ENCODE peak calls at places on chromosome 21, in four cellular contexts. A, C, F and L are unnamed samples.

GRCh38 chr21:42860345-42860744 is 19.0 kb downstream of the WDR4 start:
- DNase-seq in A (no peak), C (no peak), F (no peak), L (no peak)

GRCh38 chr21:43731891-43732711 is 13.2 kb downstream of the PDXK start:
- DNase-seq in A (no peak), F (no peak), C (no peak), L (peak)

GRCh38 chr21:26028183-26028582 is 142.4 kb downstream of the APP start:
- DNase-seq in C (no peak), A (no peak), F (no peak), L (no peak)

GRCh38 chr21:38247738-38248509 is 8.9 kb upstream of the KCNJ15 start:
- DNase-seq in C (no peak), F (no peak), A (no peak), L (no peak)

GRCh38 chr21:42388740-42389448 is 7.0 kb downstream of the TMPRSS3 start:
- DNase-seq in F (no peak), C (no peak), A (no peak), L (no peak)

GRCh38 chr21:24727803-24728425 is 879.4 kb downstream of the MRPL39 start:
- DNase-seq in A (no peak), C (no peak), F (no peak), L (no peak)

GRCh38 chr21:30769724-30770431 is 14.7 kb upstream of the KRTAP21-1 start:
- DNase-seq in C (no peak), F (no peak), A (no peak), L (peak)

GRCh38 chr21:41957991-41958766 is 4.4 kb upstream of the C2CD2 start:
- DNase-seq in C (peak), A (no peak), F (peak), L (peak)

GRCh38 chr21:42570841-42571387 is 57.3 kb downstream of the SLC37A1 start:
- DNase-seq in A (no peak), C (no peak), F (no peak), L (no peak)

GRCh38 chr21:39359382-39359781 is 10.5 kb upstream of the HMGN1 start:
- DNase-seq in A (no peak), F (no peak), C (no peak), L (no peak)

GRCh38 chr21:21148009-21148408 is 149.8 kb downstream of the NCAM2 start:
- DNase-seq in A (no peak), C (no peak), F (no peak), L (no peak)

GRCh38 chr21:44592446-44593365 is at the start of gene KRTAP10-6:
- DNase-seq in F (no peak), A (no peak), C (no peak), L (no peak)

GRCh38 chr21:25967566-25968438 is 202.8 kb downstream of the APP start:
- DNase-seq in A (peak), F (no peak), C (no peak), L (peak)

GRCh38 chr21:31282095-31282709 is 61.9 kb downstream of the TIAM1 start:
- DNase-seq in A (no peak), C (peak), F (no peak), L (peak)

GRCh38 chr21:32757804-32758203 is 13.8 kb downstream of the PAXBP1 start:
- DNase-seq in C (no peak), A (no peak), F (no peak), L (no peak)

GRCh38 chr21:31425158-31425557 is 81.1 kb upstream of the TIAM1 start:
- DNase-seq in C (no peak), F (no peak), A (no peak), L (no peak)

GRCh38 chr21:38333290-38334272 is 76.8 kb downstream of the KCNJ15 start:
- DNase-seq in C (no peak), A (no peak), F (no peak), L (peak)

GRCh38 chr21:17828223-17828622 is 9.1 kb upstream of the C21orf91 start:
- DNase-seq in A (no peak), F (no peak), C (peak), L (peak)

GRCh38 chr21:42199488-42200463 is 19.2 kb upstream of the ABCG1 start:
- DNase-seq in A (no peak), F (no peak), C (peak), L (peak)

DNA sequence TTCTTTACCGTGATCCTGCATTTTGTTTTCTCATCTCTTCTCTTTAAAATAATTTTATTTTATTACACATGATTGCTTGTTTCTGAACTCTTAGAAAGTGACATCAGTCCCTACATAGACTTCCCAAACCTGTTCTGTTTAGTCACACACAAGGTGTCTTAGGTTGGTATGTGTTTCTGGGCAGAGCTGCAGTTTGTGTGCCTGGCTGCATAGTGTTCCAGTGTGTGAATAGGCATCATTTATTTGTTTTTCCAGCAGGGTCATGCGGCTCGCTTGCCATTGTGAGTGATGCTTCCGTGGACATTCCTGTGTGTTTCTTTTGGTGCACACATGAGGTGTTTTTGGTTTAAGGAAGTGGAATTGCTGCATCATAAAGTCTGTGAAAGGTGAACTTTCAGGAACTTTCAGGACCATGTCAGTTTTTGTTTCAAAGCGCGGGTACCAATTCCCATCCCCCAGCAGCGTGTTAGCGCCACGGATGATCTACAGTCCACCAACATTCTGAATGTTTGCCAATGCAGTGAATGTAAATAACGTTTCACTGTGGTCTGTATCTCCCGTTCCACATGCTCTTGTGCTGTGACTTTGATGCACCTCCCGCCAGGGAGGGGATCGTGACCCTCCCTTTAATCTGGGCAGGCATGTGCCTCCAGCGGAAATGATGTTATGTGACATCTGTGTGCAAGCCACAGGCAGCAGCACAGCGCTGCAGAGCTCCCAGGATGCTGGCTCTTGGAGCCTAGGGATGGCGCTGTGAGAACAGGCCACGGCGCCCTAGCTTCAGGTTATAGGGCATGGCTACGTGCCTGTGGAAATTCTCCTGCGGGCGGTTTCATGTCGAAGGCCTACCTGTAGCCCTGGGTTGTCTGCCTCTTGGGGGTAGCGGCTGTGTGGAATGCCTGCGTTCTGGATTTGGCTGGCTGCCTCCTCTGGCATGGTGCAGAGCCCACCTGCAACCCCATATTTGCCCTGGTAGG is 144.6 kb upstream of the COL6A1 start:
- DNase-seq in C (no peak), A (no peak), F (no peak), L (no peak)
- TF ChIP-seq CTCF in C (no peak), A (no peak), F (no peak), L (no peak)

GRCh38 chr21:15472108-15472507 is 257.7 kb upstream of the USP25 start:
- DNase-seq in F (no peak), A (no peak), C (no peak), L (no peak)
- TF ChIP-seq CTCF in F (no peak), A (no peak), C (no peak), L (no peak)

GRCh38 chr21:29581393-29581792 is 282.7 kb downstream of the BACH1 start:
- DNase-seq in F (no peak), A (no peak), C (no peak), L (no peak)

GRCh38 chr21:29580886-29581285 is 282.2 kb downstream of the BACH1 start:
- DNase-seq in C (no peak), F (no peak), A (no peak), L (no peak)

GRCh38 chr21:29578306-29578705 is 279.6 kb downstream of the BACH1 start:
- DNase-seq in C (no peak), F (no peak), A (no peak), L (no peak)
- TF ChIP-seq CTCF in C (no peak), F (no peak), A (no peak), L (no peak)

DNA sequence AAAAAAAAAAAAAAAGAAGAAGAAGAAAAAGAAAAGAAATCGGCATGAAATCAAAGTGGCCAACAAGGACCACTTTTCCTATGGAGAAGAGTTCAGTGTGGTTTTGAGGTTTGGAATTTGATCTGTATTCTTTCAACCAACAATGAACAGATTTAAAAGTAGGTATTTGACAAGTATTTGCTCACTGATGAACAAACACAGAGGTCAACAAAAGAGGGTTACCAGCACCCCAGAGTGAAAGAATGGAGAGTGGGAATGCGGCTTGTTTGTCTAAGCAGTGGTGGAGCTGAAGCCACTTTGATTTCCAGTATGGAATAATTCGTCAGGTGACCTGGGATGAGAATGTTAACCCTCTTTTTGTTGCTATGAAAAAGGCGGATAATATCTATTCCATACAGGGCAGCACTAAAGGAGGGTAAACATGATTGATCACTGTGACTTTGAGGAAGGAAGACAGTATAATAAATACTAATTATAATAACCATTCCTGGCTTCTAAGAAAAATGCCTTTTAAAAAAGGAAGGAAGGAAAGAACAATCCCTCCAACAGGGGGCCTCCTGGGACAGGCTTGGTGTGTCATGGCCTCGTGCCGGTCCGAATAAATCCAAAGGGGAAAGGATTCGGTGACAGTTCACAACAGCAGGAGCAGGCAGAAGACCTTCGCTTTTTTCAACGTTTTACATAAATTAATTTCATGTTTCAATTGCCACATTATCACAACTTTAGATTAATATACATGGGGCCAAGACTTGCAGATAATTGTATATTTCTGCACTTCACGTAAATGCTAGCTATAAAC is 37.2 kb upstream of the SIM2 start:
- DNase-seq in A (no peak), C (peak), F (no peak), L (peak)
- TF ChIP-seq CTCF in A (no peak), C (peak), F (no peak), L (peak)

GRCh38 chr21:34702341-34702807 is 33.6 kb downstream of the CLIC6 start:
- DNase-seq in F (peak), A (no peak), C (peak), L (peak)
- TF ChIP-seq CTCF in F (no peak), A (no peak), C (peak), L (no peak)